ENCODE peak calls at places on chromosome 22, in six cellular contexts. T, X, K, O, V and Z are unnamed samples.

GRCh38 chr22:19886605-19887250 is 32.1 kb upstream of the GNB1L start:
- DNase-seq in T (no peak), X (no peak), K (no peak), O (no peak), V (no peak), Z (no peak)

GRCh38 chr22:19880786-19881569 is 26.3 kb upstream of the GNB1L start:
- DNase-seq in T (peak), X (peak), K (peak), O (peak), V (no peak), Z (peak)

GRCh38 chr22:37248251-37248650 is 4.2 kb upstream of the RAC2 start:
- DNase-seq in T (no peak), X (no peak), K (no peak), O (no peak), V (no peak), Z (no peak)

GRCh38 chr22:35977136-35977535 is 51.5 kb downstream of the RBFOX2 start:
- DNase-seq in T (no peak), X (no peak), K (no peak), O (no peak), V (no peak), Z (no peak)

GRCh38 chr22:42080287-42080686 is 787 bp downstream of the SMDT1 start:
- DNase-seq in T (no peak), X (no peak), K (no peak), O (peak), V (no peak), Z (no peak)

GRCh38 chr22:22927196-22927887 is 39.7 kb downstream of the IGLL5 start:
- DNase-seq in T (no peak), X (no peak), K (no peak), O (no peak), V (no peak), Z (no peak)

GRCh38 chr22:35564975-35565867 is 24.6 kb downstream of the RASD2 start:
- DNase-seq in T (no peak), X (no peak), K (no peak), O (no peak), V (no peak), Z (no peak)

GRCh38 chr22:36409911-36410756 is 22.4 kb upstream of the MYH9 start:
- DNase-seq in T (peak), X (peak), K (peak), O (no peak), V (no peak), Z (peak)

GRCh38 chr22:30044369-30044768 is 35.9 kb upstream of the HORMAD2 start:
- DNase-seq in T (peak), X (no peak), K (peak), O (peak), V (no peak), Z (peak)

GRCh38 chr22:27990879-27991278 is 71.8 kb upstream of the PITPNB start:
- DNase-seq in T (peak), X (peak), K (peak), O (peak), V (no peak), Z (peak)

GRCh38 chr22:19761022-19761499 is 483 bp downstream of the TBX1 start:
- DNase-seq in T (no peak), X (no peak), K (no peak), O (peak), V (no peak), Z (no peak)

GRCh38 chr22:30277547-30278344 is 11.1 kb upstream of the OSM start:
- DNase-seq in T (no peak), X (no peak), K (no peak), O (no peak), V (no peak), Z (no peak)

DNA sequence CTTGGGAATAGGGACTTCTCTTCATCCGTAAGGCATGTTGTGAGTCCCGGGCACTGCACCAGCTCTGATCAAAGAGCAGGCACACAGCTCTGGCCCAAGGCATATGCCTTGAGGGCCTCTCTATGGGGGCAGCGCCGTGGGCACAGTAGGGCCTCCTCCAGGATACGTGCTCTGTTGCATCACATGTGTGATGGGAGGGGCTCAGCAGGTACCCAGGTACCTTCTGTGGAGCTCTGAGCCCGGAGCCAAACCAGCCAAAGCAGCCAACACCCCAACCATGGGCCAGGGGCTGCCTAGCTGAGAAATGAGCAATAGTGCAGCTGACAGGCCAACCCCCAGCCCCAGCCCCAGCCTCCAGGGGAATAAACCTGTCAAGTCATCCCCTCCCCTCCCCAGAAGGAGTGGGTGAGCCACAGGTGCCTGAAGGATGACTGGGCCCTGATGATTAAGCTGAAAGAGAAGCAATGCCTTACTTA is 79.7 kb upstream of the SHISAL1 start:
- DNase-seq in T (no peak), X (peak), K (no peak), O (no peak), V (no peak), Z (no peak)
- TF ChIP-seq JUND in T (no peak), X (no peak), K (no peak), O (no peak), V (no peak), Z (no peak)

GRCh38 chr22:38347944-38348750 is 30.9 kb upstream of the CSNK1E start:
- DNase-seq in T (no peak), X (peak), K (no peak), O (no peak), V (no peak), Z (no peak)

GRCh38 chr22:38346506-38346905 is 29.3 kb upstream of the CSNK1E start:
- DNase-seq in T (no peak), X (peak), K (no peak), O (no peak), V (no peak), Z (no peak)

GRCh38 chr22:38345782-38346181 is 28.5 kb upstream of the CSNK1E start:
- DNase-seq in T (no peak), X (peak), K (no peak), O (no peak), V (no peak), Z (no peak)

GRCh38 chr22:38348751-38349496 is 31.7 kb upstream of the CSNK1E start:
- DNase-seq in T (no peak), X (peak), K (no peak), O (no peak), V (no peak), Z (no peak)

GRCh38 chr22:38347181-38347943 is 30.1 kb upstream of the CSNK1E start:
- DNase-seq in T (no peak), X (peak), K (no peak), O (no peak), V (no peak), Z (no peak)
- TF ChIP-seq JUND in T (no peak), X (no peak), K (no peak), O (no peak), V (no peak), Z (no peak)

GRCh38 chr22:21569459-21570161 is 2.1 kb downstream of the UBE2L3 start:
- DNase-seq in T (no peak), X (no peak), K (no peak), O (no peak), V (no peak), Z (no peak)

GRCh38 chr22:21571679-21572078 is 4.2 kb downstream of the UBE2L3 start:
- DNase-seq in T (no peak), X (no peak), K (no peak), O (no peak), V (no peak), Z (no peak)

GRCh38 chr22:21570398-21570797 is 2.9 kb downstream of the UBE2L3 start:
- DNase-seq in T (no peak), X (no peak), K (no peak), O (no peak), V (no peak), Z (no peak)

GRCh38 chr22:21567456-21568206 is at the start of gene UBE2L3:
- DNase-seq in T (peak), X (peak), K (peak), O (peak), V (no peak), Z (peak)

DNA sequence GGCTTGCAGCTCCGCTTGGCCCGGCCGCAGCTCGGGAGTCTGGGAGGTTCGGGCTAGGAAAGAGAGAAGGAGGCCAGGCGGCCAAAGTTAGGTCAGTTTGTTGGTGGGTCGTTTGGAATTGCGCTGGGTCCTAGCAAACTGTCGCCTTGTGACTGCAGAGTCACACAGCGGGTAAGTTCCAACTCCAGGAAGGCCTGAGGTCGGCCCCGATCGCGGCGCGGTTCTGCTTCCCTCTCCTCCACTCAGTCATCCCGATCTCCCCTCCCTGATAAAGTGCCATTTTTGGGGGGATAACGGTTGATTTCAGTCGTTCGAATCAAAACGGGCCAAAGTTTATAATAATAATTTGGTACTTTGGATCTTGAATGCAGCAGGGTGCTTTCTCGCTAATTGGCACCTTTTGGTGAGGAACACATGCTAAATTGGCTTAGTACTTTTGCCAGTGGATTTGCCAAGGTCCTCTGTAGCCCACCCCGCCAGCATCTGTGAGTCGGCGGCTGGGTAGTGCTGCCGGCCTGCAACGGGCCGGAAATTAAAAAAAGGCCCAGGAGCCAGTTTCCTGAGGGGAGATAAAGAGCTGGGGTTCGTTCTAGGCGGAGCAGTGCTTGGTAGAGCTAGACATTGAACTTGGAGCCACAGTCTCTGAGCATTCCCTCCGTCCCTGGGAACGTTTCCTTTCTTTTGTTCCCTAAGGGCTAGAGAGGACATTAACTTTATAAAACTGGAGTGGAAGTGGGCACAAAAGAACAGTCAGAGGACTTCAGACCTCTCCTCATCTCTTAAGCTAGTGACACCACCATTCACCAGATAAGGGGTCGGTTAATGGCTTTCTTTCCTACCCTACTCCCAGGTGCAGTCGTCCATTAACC is 927 bp downstream of the UBE2L3 start:
- DNase-seq in T (no peak), X (no peak), K (peak), O (peak), V (no peak), Z (no peak)
- TF ChIP-seq JUND in T (no peak), X (no peak), K (no peak), O (no peak), V (no peak), Z (no peak)

DNA sequence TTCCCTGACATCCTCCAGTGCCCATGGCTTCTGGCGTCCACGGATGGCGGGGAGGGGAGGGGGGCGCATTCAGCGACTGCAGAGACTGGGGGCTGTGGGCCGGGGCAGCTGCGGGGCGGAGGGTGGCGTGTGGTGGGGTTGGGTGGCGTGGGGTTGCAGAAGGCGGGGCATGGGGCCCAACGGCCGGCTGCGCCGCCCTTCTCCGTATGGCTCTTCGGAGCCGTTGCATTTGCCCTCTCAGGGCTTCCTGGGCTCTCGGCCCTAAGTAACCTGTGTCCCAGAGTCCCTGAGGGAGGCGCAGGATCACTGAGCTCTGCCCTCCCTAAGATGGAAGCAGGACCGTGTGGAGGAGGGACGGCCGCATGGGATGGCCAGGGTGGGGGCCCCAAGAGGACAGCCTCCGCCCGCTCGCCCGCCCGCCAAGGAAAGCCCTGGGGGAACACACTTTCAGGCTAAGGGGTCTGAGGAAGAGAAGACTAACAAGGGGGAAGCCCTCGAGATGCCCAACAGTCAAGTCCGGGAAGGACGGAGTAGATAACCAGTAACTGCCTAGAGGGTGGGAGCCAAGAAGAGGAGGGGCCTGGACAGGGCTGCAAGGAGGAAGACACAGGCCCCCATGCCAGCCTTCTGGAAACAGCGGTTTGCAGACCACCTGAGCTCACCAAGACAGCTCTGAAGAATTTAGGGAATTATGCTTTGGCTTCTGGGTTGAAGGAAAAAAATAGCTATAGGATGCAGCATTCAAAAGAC is 9.2 kb upstream of the AIFM3 start:
- DNase-seq in T (no peak), X (peak), K (no peak), O (peak), V (no peak), Z (peak)
- TF ChIP-seq JUND in T (no peak), X (no peak), K (no peak), O (no peak), V (no peak), Z (no peak)

DNA sequence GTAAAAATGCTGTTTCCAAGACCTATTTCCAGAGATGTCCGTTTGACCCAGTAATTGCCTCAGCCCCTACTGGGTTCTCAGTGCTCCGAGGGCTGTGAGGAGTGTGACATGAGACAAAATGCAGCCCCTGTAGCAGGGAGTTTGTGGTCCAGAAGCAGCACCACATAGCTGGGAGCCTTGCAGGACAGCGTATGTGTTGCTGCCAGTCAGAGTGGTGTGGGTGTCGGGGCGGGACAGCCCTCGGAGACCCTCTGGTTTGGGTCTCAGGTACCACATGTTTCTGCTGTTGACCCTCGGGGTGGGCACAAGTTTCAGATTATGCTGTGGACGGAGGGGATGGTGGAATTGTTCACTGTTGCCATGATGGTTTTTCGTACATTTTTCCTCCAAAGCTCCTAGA is 17.2 kb downstream of the TBC1D22A start:
- DNase-seq in T (no peak), X (no peak), K (no peak), O (no peak), V (no peak), Z (no peak)
- TF ChIP-seq JUND in T (no peak), X (no peak), K (no peak), O (no peak), V (no peak), Z (no peak)

GRCh38 chr22:49768961-49769690 is 58.5 kb downstream of the BRD1 start:
- DNase-seq in T (no peak), X (peak), K (no peak), O (peak), V (no peak), Z (no peak)
- TF ChIP-seq JUND in T (no peak), X (no peak), K (no peak), O (no peak), V (no peak), Z (no peak)

GRCh38 chr22:17972385-17973181 is 51.8 kb downstream of the MICAL3 start:
- DNase-seq in T (no peak), X (no peak), K (peak), O (no peak), V (no peak), Z (peak)
- TF ChIP-seq JUND in T (no peak), X (no peak), K (no peak), O (peak), V (no peak), Z (no peak)